ENCODE peak calls at places on chromosome 20, in ten cellular contexts. O is GM10248, S is H9, A is psoas muscle, Q is dorsolateral prefrontal cortex, W is HCT116, D is A549, C is tibial artery, X is Caco-2, B is lower leg skin. E is an unnamed sample.

GRCh38 chr20:38731738-38732113 is 7.4 kb downstream of the SLC32A1 start:
- DNase-seq in O (no peak), S (no peak), A (no peak), Q (no peak), W (no peak), D (no peak), C (no peak), X (no peak), B (no peak), E (no peak)

GRCh38 chr20:41697861-41698559 is 79.8 kb upstream of the CHD6 start:
- DNase-seq in O (peak), S (peak), A (no peak), Q (no peak), W (no peak), D (no peak), C (no peak), X (no peak), B (no peak), E (peak)

GRCh38 chr20:23874747-23875146 is 4.8 kb downstream of the CST5 start:
- DNase-seq in O (no peak), S (no peak), A (no peak), Q (no peak), W (no peak), D (no peak), C (no peak), X (no peak), B (peak), E (no peak)

GRCh38 chr20:48236485-48237055 is 451.3 kb upstream of the SULF2 start:
- DNase-seq in O (no peak), S (no peak), A (no peak), Q (no peak), W (no peak), D (no peak), C (no peak), X (peak), B (no peak), E (no peak)

GRCh38 chr20:47253860-47254259 is 102.6 kb downstream of the ZMYND8 start:
- DNase-seq in O (no peak), S (no peak), A (no peak), Q (no peak), W (no peak), D (no peak), C (no peak), X (no peak), B (no peak), E (no peak)

GRCh38 chr20:47113362-47114118 is 218.9 kb downstream of the EYA2 start:
- DNase-seq in O (no peak), S (no peak), A (no peak), Q (no peak), W (no peak), D (no peak), C (no peak), X (no peak), B (no peak), E (no peak)

GRCh38 chr20:43238833-43239232 is 49.1 kb upstream of the PTPRT start:
- DNase-seq in O (no peak), S (peak), A (no peak), Q (no peak), W (peak), D (no peak), C (no peak), X (no peak), B (no peak), E (no peak)

GRCh38 chr20:18527836-18528235 is 20.1 kb downstream of the SEC23B start:
- DNase-seq in O (no peak), S (no peak), A (no peak), Q (no peak), W (no peak), D (no peak), C (no peak), X (no peak), B (no peak), E (no peak)

GRCh38 chr20:1813101-1813529 is 82.1 kb upstream of the SIRPA start:
- DNase-seq in O (no peak), S (no peak), A (peak), Q (no peak), W (no peak), D (peak), C (peak), X (no peak), B (peak), E (no peak)

GRCh38 chr20:1810572-1810925 is 84.7 kb upstream of the SIRPA start:
- DNase-seq in O (no peak), S (no peak), A (no peak), Q (no peak), W (no peak), D (no peak), C (no peak), X (no peak), B (peak), E (no peak)

GRCh38 chr20:1810926-1811620 is 84.1 kb upstream of the SIRPA start:
- DNase-seq in O (no peak), S (no peak), A (no peak), Q (no peak), W (no peak), D (no peak), C (peak), X (no peak), B (peak), E (no peak)

GRCh38 chr20:1809611-1810510 is 85.3 kb upstream of the SIRPA start:
- DNase-seq in O (no peak), S (no peak), A (no peak), Q (no peak), W (no peak), D (peak), C (no peak), X (no peak), B (peak), E (no peak)

DNA sequence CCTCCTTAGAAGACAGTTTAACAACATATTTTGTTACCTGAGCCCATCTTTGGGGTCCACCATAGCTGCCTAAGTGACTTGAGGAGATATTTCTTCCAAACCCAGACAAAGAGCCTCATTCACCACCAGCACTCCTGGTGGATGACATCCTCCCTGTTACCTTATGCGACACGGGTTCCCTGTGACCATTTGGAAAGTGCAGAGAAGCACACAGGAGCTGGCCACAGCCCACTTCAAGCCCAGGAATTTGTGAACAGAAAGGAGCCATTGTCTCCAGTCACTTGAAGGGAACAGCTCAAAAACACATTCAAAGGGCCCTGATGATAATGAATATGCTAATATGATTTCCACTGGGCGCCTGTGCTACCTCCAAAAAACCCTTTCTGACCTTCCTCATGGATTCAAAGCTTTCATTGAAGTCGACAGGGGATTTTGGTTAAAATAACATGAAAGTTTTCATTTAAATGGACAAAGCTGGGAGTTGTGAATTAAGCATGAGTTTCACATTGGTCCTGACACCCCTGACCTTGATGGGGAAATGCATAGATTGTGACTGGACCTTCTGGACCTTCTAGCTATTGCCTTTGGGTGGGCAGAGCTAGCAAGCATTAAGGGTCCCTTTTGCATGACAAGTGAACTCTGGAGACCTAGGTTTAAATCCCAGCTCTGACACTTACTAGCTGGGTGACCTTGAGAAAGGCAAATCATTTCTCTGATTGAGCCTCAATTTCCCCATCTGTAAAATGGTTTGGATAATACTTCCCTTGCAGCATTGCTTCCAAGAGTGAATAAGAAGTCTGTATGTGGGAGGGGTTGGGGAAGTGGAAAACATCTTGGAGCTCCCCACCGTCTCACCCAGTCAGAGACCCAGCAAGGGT is 83.3 kb upstream of the SIRPA start:
- DNase-seq in O (no peak), S (no peak), A (no peak), Q (no peak), W (no peak), D (no peak), C (no peak), X (no peak), B (peak), E (no peak)
- TF ChIP-seq CTCF in O (no peak), S (no peak), A (no peak), Q (no peak), W (no peak), D (no peak), C (no peak), X (no peak), B (no peak), E (no peak)

GRCh38 chr20:4780245-4780644 is 58.5 kb downstream of the PRND start:
- DNase-seq in O (no peak), S (no peak), A (no peak), Q (no peak), W (no peak), D (no peak), C (no peak), X (no peak), B (no peak), E (no peak)
- TF ChIP-seq CTCF in O (no peak), S (peak), A (no peak), Q (no peak), W (peak), D (no peak), C (no peak), X (peak), B (no peak), E (no peak)

GRCh38 chr20:37396520-37397075 is 50.7 kb downstream of the SRC start:
- DNase-seq in O (no peak), S (peak), A (peak), Q (no peak), W (no peak), D (no peak), C (no peak), X (peak), B (no peak), E (no peak)
- TF ChIP-seq CTCF in O (no peak), S (peak), A (no peak), Q (no peak), W (no peak), D (no peak), C (no peak), X (no peak), B (no peak), E (no peak)

DNA sequence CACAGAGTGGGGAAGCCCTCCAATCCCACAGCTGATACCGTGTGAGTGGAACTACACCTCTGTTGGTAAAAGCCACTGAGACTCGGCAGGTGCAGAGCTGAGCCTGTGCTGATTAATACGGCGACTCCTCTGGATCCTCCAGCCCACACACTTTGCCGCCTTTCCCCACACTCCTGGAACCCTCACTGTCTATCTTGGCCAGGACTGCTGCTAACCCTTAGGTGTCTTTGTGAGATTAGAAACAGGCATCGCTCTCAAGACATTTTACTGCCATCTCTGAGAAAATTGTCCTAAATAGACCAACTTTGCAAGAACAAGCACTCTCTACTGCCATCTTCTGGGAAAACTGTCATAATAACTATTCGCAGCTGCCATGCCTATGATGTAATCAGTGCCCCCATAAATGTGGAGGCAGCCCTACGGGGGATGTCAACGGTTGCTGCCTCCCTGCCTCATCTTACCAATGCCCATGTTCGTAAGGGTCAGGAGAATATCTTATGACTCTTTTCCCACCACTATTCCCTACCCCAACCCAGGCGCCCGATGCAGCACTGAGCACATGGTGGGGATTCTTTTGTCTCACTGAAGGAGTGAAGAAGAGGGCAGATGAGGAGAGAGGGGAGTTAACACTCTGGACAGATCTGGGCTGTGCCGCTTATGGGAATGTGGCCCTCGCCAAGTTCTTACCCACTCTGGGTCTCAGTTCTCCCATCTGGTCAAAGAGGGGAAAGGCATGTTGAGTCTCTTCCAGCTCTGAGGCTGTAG is 26.1 kb upstream of the KCNB1 start:
- DNase-seq in O (peak), S (peak), A (no peak), Q (peak), W (peak), D (peak), C (no peak), X (peak), B (no peak), E (peak)
- TF ChIP-seq CTCF in O (peak), S (peak), A (peak), Q (peak), W (peak), D (peak), C (peak), X (peak), B (no peak), E (peak)

GRCh38 chr20:13262302-13262650 is 41.2 kb downstream of the ISM1 start:
- DNase-seq in O (no peak), S (no peak), A (no peak), Q (no peak), W (no peak), D (no peak), C (no peak), X (no peak), B (no peak), E (no peak)
- TF ChIP-seq CTCF in O (no peak), S (no peak), A (no peak), Q (no peak), W (no peak), D (no peak), C (no peak), X (no peak), B (no peak), E (no peak)

GRCh38 chr20:56967916-56968315 is 298.5 kb downstream of the BMP7 start:
- DNase-seq in O (no peak), S (peak), A (no peak), Q (no peak), W (no peak), D (no peak), C (no peak), X (no peak), B (no peak), E (no peak)

GRCh38 chr20:56968386-56969048 is 297.9 kb downstream of the BMP7 start:
- DNase-seq in O (no peak), S (no peak), A (no peak), Q (no peak), W (no peak), D (no peak), C (no peak), X (no peak), B (no peak), E (no peak)

GRCh38 chr20:56964886-56965285 is 301.6 kb downstream of the BMP7 start:
- DNase-seq in O (no peak), S (no peak), A (no peak), Q (no peak), W (no peak), D (no peak), C (no peak), X (no peak), B (no peak), E (no peak)
- TF ChIP-seq CTCF in O (no peak), S (peak), A (no peak), Q (no peak), W (no peak), D (no peak), C (no peak), X (no peak), B (no peak), E (no peak)

DNA sequence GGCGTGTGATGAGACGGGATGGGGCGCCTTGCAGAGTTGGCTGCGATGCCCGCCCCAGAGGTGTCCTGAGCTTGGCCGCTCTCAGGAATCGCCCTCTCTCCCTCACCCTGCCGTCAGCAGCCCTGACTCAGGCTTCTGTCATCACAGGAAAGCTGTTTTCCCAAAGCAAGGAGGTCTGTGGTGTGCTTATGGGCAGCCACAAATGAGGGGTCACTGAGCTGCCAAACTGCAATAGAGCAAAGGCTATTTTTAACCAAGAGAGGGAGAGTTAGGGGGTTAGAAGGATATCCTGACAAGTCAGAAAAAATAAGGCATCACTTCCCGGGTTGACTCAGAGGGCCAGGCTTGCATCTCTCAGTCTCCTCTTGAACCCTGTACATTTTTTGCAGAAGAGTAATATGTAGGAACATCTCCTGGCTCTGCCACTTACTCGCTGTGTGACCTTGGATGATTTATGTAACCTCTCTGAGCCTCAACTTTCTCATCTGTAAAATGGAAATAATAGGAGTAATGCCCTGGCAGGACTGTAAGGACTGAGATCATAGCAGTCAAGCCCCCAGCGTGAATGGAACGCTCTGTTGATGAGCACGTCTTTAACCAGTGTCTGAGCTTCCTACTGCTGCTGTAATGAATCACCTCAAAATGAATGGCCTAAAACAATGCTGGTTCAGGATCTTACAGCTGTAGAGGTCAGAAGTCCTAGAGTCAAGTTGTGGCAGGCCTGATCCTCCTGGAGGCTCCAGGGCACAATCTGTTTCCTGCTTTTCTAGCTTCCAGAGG is 181.9 kb downstream of the NFATC2 start:
- DNase-seq in O (no peak), S (no peak), A (no peak), Q (no peak), W (peak), D (peak), C (no peak), X (no peak), B (no peak), E (no peak)
- TF ChIP-seq CTCF in O (no peak), S (no peak), A (no peak), Q (no peak), W (no peak), D (no peak), C (no peak), X (no peak), B (no peak), E (no peak)

E was measured in GM13976.